ENCODE peak calls at places on chromosomes 4 and X, in seven cellular contexts. L, B, H, F, M, O and J are unnamed samples.

GRCh38 chr4:139851639-139852038 is 186.0 kb downstream of the MGST2 start:
- DNase-seq in L (no peak), B (no peak), H (no peak), F (no peak), M (no peak), O (no peak), J (no peak)

GRCh38 chrX:132452911-132453550 is 35.8 kb downstream of the MBNL3 start:
- DNase-seq in L (no peak), B (no peak), H (no peak), F (no peak), M (no peak), O (peak), J (peak)

GRCh38 chr4:168509786-168510185 is 12.9 kb downstream of the PALLD start:
- DNase-seq in L (no peak), B (peak), H (no peak), F (no peak), M (no peak), O (peak), J (peak)

GRCh38 chrX:153865321-153865580 is 20.7 kb downstream of the L1CAM start:
- DNase-seq in L (no peak), B (no peak), H (peak), F (no peak), M (no peak), O (no peak), J (no peak)

GRCh38 chr4:38322709-38323108 is 341.3 kb upstream of the KLF3 start:
- DNase-seq in L (peak), B (peak), H (no peak), F (no peak), M (no peak), O (no peak), J (peak)

GRCh38 chr4:89469930-89470375 is 162.4 kb upstream of the GPRIN3 start:
- DNase-seq in L (no peak), B (peak), H (no peak), F (no peak), M (no peak), O (peak), J (peak)

GRCh38 chrX:133474559-133474958 is 59.3 kb upstream of the GPC4 start:
- DNase-seq in L (no peak), B (no peak), H (no peak), F (no peak), M (no peak), O (peak), J (no peak)

GRCh38 chr4:85833311-85833710 is 358.4 kb downstream of the ARHGAP24 start:
- DNase-seq in L (peak), B (no peak), H (no peak), F (no peak), M (no peak), O (no peak), J (no peak)

GRCh38 chr4:4321951-4322688 is 32.1 kb downstream of the ZBTB49 start:
- DNase-seq in L (no peak), B (no peak), H (no peak), F (no peak), M (no peak), O (no peak), J (no peak)

GRCh38 chrX:54045563-54046228 is 1.4 kb upstream of the PHF8 start:
- DNase-seq in L (no peak), B (no peak), H (no peak), F (no peak), M (no peak), O (no peak), J (peak)

GRCh38 chr4:168501407-168501806 is 4.6 kb downstream of the PALLD start:
- DNase-seq in L (no peak), B (no peak), H (no peak), F (no peak), M (no peak), O (no peak), J (no peak)

GRCh38 chrX:119617511-119618164 is 11.4 kb upstream of the NKRF start:
- DNase-seq in L (peak), B (no peak), H (no peak), F (no peak), M (no peak), O (no peak), J (no peak)

GRCh38 chr4:87553182-87553581 is 24.0 kb upstream of the SPARCL1 start:
- DNase-seq in L (no peak), B (no peak), H (no peak), F (no peak), M (no peak), O (no peak), J (no peak)

GRCh38 chr4:173505924-173506779 is 23.9 kb downstream of the HAND2 start:
- DNase-seq in L (peak), B (peak), H (peak), F (no peak), M (no peak), O (peak), J (peak)

GRCh38 chr4:29277381-29277780 is 1442.8 kb upstream of the PCDH7 start:
- DNase-seq in L (no peak), B (peak), H (no peak), F (no peak), M (no peak), O (no peak), J (peak)

GRCh38 chrX:85107407-85107806 is 103.7 kb downstream of the APOOL start:
- DNase-seq in L (no peak), B (no peak), H (no peak), F (no peak), M (no peak), O (no peak), J (no peak)

GRCh38 chr4:87944967-87945366 is 30.5 kb upstream of the SPP1 start:
- DNase-seq in L (no peak), B (no peak), H (no peak), F (no peak), M (no peak), O (no peak), J (no peak)

GRCh38 chr4:37735578-37735977 is 49.4 kb upstream of the RELL1 start:
- DNase-seq in L (no peak), B (no peak), H (no peak), F (no peak), M (no peak), O (no peak), J (no peak)

GRCh38 chr4:141580523-141580922 is 55.9 kb upstream of the IL15 start:
- DNase-seq in L (peak), B (peak), H (no peak), F (no peak), M (no peak), O (no peak), J (peak)

GRCh38 chr4:136392576-136392975 is 1139.7 kb downstream of the PCDH18 start:
- DNase-seq in L (no peak), B (peak), H (no peak), F (no peak), M (no peak), O (no peak), J (peak)

GRCh38 chr4:47209833-47210232 is 178.5 kb downstream of the GABRB1 start:
- DNase-seq in L (no peak), B (peak), H (no peak), F (no peak), M (no peak), O (no peak), J (peak)

GRCh38 chr4:139599594-139600374 is 43.8 kb upstream of the SETD7 start:
- DNase-seq in L (no peak), B (peak), H (no peak), F (no peak), M (no peak), O (peak), J (peak)

GRCh38 chr4:107760281-107760947 is 40.4 kb upstream of the PAPSS1 start:
- DNase-seq in L (peak), B (peak), H (no peak), F (no peak), M (no peak), O (peak), J (no peak)

GRCh38 chr4:32991663-32992062 is 2271.5 kb downstream of the PCDH7 start:
- DNase-seq in L (no peak), B (no peak), H (no peak), F (no peak), M (no peak), O (no peak), J (no peak)

GRCh38 chrX:41903544-41903943 is 19.8 kb downstream of the CASK start:
- DNase-seq in L (no peak), B (no peak), H (no peak), F (no peak), M (no peak), O (no peak), J (no peak)

GRCh38 chr4:61094854-61095598 is 105.1 kb upstream of the ADGRL3 start:
- DNase-seq in L (peak), B (no peak), H (no peak), F (no peak), M (no peak), O (peak), J (peak)

GRCh38 chrX:104172788-104173187 is 6.5 kb downstream of the FAM199X start:
- DNase-seq in L (no peak), B (no peak), H (no peak), F (no peak), M (no peak), O (peak), J (no peak)

GRCh38 chr4:15469402-15470148 is at the start of gene CC2D2A:
- DNase-seq in L (peak), B (peak), H (peak), F (no peak), M (peak), O (peak), J (peak)

GRCh38 chrX:116395752-116396151 is 40.7 kb upstream of the SLC6A14 start:
- DNase-seq in L (no peak), B (no peak), H (no peak), F (no peak), M (no peak), O (no peak), J (no peak)
- H2BK5ac ChIP-seq in L (no peak), B (no peak), H (no peak), F (no peak), M (no peak), O (no peak), J (no peak)

DNA sequence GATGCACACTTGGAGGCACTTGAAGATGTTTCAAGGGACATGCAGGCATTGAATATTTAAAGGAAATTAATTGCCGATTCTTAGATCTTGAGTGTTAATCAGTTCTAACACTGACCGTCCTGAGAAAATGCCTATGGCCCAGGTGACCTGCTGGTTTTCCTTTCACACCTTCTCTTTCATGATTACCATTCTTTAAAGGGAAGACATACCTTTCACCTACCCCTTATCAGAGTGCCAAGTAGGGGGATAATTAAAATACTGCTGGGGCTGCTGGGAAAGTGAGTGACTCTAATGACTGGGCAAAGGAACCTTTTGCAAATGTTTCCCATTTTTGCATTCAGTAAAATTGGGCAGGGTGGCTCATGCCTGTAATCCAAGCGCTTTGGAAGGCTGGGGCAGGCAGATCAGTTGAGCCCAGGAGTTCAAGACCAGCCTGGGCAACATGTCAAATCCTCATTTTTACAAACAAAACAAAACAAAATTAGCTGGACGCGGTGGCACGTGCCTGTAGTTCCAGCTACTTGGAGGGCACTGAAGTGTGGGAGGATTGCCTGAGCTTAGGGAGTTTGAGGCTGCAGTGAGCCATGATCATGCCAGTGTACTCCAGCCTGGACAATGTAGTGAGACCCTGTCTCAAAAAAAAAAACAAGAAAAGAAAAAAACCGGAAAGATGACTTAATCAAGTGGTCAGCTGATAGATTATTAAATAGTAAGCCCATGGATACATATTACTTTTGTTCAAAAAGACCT is 44.3 kb downstream of the TMEM131L start:
- DNase-seq in L (peak), B (no peak), H (no peak), F (no peak), M (no peak), O (no peak), J (no peak)
- H3K18ac ChIP-seq in L (no peak), B (no peak), H (no peak), F (no peak), M (no peak), O (no peak), J (no peak)

GRCh38 chr4:181849472-181849871 is 393.7 kb upstream of the TENM3 start:
- DNase-seq in L (no peak), B (no peak), H (no peak), F (no peak), M (no peak), O (no peak), J (no peak)
- H2BK5ac ChIP-seq in L (no peak), B (peak), H (no peak), F (no peak), M (no peak), O (no peak), J (no peak)

DNA sequence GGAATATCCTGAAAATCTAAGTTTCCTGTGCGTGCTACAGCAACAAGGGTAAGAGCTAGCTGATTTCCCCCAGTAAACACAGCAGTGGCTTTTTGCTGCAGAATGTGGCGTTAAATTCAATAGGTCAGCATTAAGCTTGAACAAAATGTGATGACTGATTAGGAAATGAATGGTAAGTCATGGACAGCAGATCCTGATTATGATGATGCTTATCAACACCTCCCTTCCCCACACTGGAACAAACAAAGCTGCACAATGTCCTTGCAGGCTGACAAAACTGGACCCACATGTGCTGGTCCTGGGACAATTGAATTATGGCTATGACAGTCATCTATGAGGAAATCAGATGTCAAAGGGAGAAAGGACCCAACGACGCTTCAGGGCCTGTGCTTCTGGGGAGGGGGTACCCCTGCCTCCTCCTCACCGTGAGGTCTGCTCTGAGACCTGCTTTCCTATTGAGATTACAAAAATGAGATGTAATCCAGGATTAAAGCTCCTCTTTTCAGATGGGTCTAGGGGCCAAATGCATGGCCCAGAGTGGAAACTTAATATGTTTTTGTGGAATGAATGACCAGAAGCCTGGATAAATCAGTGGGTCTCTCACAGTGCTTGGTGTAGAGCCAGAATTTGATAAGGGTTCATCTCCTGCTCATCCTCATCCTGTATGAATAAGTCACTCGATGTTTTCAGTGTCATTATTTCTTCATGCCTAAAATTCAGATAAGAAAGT is 32.0 kb upstream of the BOD1L1 start:
- DNase-seq in L (no peak), B (no peak), H (no peak), F (no peak), M (no peak), O (no peak), J (no peak)
- H3K18ac ChIP-seq in L (no peak), B (no peak), H (no peak), F (no peak), M (no peak), O (no peak), J (no peak)

DNA sequence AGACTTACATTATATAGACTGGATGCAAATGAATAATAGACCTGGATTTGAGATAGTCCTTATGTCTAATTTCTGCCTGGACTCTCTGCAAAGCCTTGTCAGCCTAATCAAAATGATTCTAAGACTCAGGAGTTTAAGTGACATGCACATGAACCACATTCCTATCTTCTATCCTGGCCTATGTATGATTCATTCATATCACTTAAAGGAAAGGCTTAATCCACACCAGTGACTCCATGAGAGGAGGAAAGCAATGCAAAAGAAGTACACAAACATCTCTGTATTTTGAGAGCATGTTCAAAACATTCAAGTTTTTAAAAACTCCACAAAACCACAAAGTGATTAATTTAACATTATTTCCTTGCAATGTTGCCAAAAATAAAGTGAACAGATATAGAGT is 14.6 kb downstream of the AMOT start:
- DNase-seq in L (no peak), B (peak), H (no peak), F (no peak), M (no peak), O (no peak), J (peak)
- H2BK5ac ChIP-seq in L (no peak), B (no peak), H (no peak), F (no peak), M (no peak), O (no peak), J (no peak)